ENCODE peak calls at places on chromosomes 4 and X, in seven cellular contexts. One of them, this sample, is unnamed.

GRCh38 chr4:86569103-86569870 is 24.8 kb upstream of the PTPN13 start:
- DNase-seq in endothelial cell: no peak
- DNase-seq in GM12892: no peak
- DNase-seq in naive thymus-derived CD8-positive, alpha-beta T cell: no peak
- DNase-seq in RWPE1: no peak
- DNase-seq in H9: no peak
- DNase-seq in non-pigmented ciliary epithelial cell: no peak
- DNase-seq in this sample: no peak

GRCh38 chr4:125317526-125317880 is 2.7 kb downstream of the FAT4 start:
- DNase-seq in non-pigmented ciliary epithelial cell: no peak
- DNase-seq in GM12892: no peak
- DNase-seq in naive thymus-derived CD8-positive, alpha-beta T cell: no peak
- DNase-seq in endothelial cell: peak; percentile 47
- DNase-seq in H9: peak; percentile 72
- DNase-seq in RWPE1: no peak
- DNase-seq in this sample: no peak

GRCh38 chr4:142350886-142351285 is 495.2 kb downstream of the INPP4B start:
- DNase-seq in GM12892: no peak
- DNase-seq in naive thymus-derived CD8-positive, alpha-beta T cell: no peak
- DNase-seq in endothelial cell: no peak
- DNase-seq in RWPE1: no peak
- DNase-seq in H9: no peak
- DNase-seq in non-pigmented ciliary epithelial cell: no peak
- DNase-seq in this sample: no peak

GRCh38 chr4:184689681-184690080 is 40.1 kb downstream of the PRIMPOL start:
- DNase-seq in non-pigmented ciliary epithelial cell: no peak
- DNase-seq in H9: no peak
- DNase-seq in RWPE1: no peak
- DNase-seq in endothelial cell: no peak
- DNase-seq in naive thymus-derived CD8-positive, alpha-beta T cell: no peak
- DNase-seq in GM12892: no peak
- DNase-seq in this sample: no peak

GRCh38 chrX:139563251-139563650 is 32.7 kb downstream of the F9 start:
- DNase-seq in endothelial cell: no peak
- DNase-seq in H9: no peak
- DNase-seq in non-pigmented ciliary epithelial cell: no peak
- DNase-seq in GM12892: no peak
- DNase-seq in naive thymus-derived CD8-positive, alpha-beta T cell: no peak
- DNase-seq in RWPE1: no peak
- DNase-seq in this sample: no peak

GRCh38 chrX:101357166-101357795 is 8.7 kb upstream of the TIMM8A start:
- DNase-seq in non-pigmented ciliary epithelial cell: no peak
- DNase-seq in endothelial cell: no peak
- DNase-seq in naive thymus-derived CD8-positive, alpha-beta T cell: no peak
- DNase-seq in H9: no peak
- DNase-seq in GM12892: no peak
- DNase-seq in RWPE1: no peak
- DNase-seq in this sample: no peak

GRCh38 chr4:121989715-121990114 is 37.9 kb upstream of the TRPC3 start:
- DNase-seq in endothelial cell: no peak
- DNase-seq in naive thymus-derived CD8-positive, alpha-beta T cell: no peak
- DNase-seq in RWPE1: peak; percentile 46
- DNase-seq in GM12892: no peak
- DNase-seq in non-pigmented ciliary epithelial cell: peak; percentile 11
- DNase-seq in H9: no peak
- DNase-seq in this sample: no peak

GRCh38 chr4:153758688-153759406 is 977 bp downstream of the RNF175 start:
- DNase-seq in naive thymus-derived CD8-positive, alpha-beta T cell: no peak
- DNase-seq in endothelial cell: no peak
- DNase-seq in GM12892: no peak
- DNase-seq in H9: no peak
- DNase-seq in non-pigmented ciliary epithelial cell: no peak
- DNase-seq in RWPE1: no peak
- DNase-seq in this sample: no peak

GRCh38 chr4:73589887-73590801 is 30.1 kb downstream of the RASSF6 start:
- DNase-seq in endothelial cell: no peak
- DNase-seq in naive thymus-derived CD8-positive, alpha-beta T cell: no peak
- DNase-seq in H9: no peak
- DNase-seq in GM12892: no peak
- DNase-seq in RWPE1: no peak
- DNase-seq in non-pigmented ciliary epithelial cell: no peak
- DNase-seq in this sample: no peak

GRCh38 chrX:41308884-41309655 is 24.9 kb upstream of the DDX3X start:
- DNase-seq in endothelial cell: no peak
- DNase-seq in naive thymus-derived CD8-positive, alpha-beta T cell: no peak
- DNase-seq in GM12892: no peak
- DNase-seq in H9: no peak
- DNase-seq in RWPE1: no peak
- DNase-seq in non-pigmented ciliary epithelial cell: no peak
- DNase-seq in this sample: no peak